ENCODE peak calls at places on chromosome 9, in six cellular contexts. C, J, Q, I, W and E are unnamed samples.

GRCh38 chr9:86096382-86096781 is 3.0 kb downstream of the GOLM1 start:
- DNase-seq in C (no peak), J (peak; percentile 59), Q (no peak), I (no peak), W (no peak), E (no peak)

GRCh38 chr9:96495341-96495740 is 45.4 kb downstream of the HABP4 start:
- DNase-seq in C (no peak), J (peak; percentile 97), Q (no peak), I (no peak), W (no peak), E (peak; percentile 63)

GRCh38 chr9:33649463-33649862 is 125.4 kb downstream of the ANKRD18B start:
- DNase-seq in C (no peak), J (no peak), Q (no peak), I (peak; percentile 1), W (no peak), E (no peak)

GRCh38 chr9:101119206-101119819 is 90.8 kb downstream of the PLPPR1 start:
- DNase-seq in C (no peak), J (no peak), Q (no peak), I (no peak), W (peak; percentile 79), E (no peak)

GRCh38 chr9:79974806-79975422 is 403.1 kb downstream of the TLE4 start:
- DNase-seq in C (no peak), J (no peak), Q (no peak), I (no peak), W (peak; percentile 44), E (no peak)

GRCh38 chr9:113508111-113508749 is 44.7 kb downstream of the RGS3 start:
- DNase-seq in C (no peak), J (no peak), Q (no peak), I (no peak), W (peak; percentile 95), E (no peak)

GRCh38 chr9:77215874-77216273 is 38.5 kb downstream of the VPS13A start:
- DNase-seq in C (no peak), J (no peak), Q (no peak), I (no peak), W (no peak), E (no peak)

GRCh38 chr9:99253134-99253533 is 31.1 kb downstream of the SEC61B start:
- DNase-seq in C (no peak), J (no peak), Q (no peak), I (no peak), W (no peak), E (no peak)

GRCh38 chr9:19577411-19577810 is 168.6 kb downstream of the ACER2 start:
- DNase-seq in C (no peak), J (no peak), Q (no peak), I (no peak), W (no peak), E (no peak)

DNA sequence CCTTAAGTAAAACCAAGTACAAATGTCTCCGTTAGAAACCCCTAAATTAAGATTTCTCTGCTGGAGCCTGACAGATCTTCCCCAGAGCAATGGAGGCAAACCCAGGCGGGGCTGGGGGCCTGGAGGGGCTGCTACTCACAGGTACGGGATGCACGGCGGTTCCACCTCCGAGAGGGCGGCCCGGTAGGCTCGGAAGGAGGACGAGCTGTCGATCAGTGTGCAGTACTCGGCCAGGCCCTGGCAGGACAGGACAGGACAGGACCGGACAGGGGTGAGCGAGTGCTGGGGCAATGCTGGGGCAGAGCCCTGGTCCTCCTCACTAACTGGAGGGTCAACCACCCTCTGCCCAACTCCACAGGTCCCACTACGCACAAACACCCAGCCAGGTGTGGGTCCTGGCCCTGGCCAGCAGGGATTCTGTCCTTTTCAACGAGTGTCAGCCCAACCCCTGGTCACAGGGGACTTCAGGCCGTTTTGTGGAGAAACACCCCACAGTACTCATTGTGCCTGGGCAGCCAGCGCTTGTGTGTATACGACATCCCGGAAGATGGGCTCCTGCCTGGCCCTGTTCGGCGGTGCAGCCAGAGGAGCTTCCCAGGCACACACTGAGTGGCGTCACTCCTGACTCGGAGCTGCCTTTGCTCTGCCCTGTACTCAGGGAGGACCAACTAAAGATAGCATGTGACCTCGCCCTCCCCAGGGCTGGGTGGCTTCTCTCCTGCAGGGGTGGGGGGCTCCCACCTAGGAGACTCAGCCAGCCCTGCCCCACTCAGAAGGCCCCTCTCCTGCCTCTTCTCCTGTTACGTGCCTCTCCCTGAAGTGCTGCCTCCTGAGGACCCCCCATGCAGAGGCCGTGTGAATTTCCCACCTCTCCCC is 37.4 kb downstream of the PRRT1B start:
- DNase-seq in C (no peak), J (no peak), Q (no peak), I (no peak), W (no peak), E (no peak)
- H3K36me3 ChIP-seq in C (no peaks in the 10 kb centered on the region), J (no peaks in the 10 kb centered on the region), Q (peaks cover 64% of the 10 kb centered on the region), I (peaks cover 35% of the 10 kb centered on the region), W (peaks cover 3% of the 10 kb centered on the region), E (peaks cover 86% of the 10 kb centered on the region)

DNA sequence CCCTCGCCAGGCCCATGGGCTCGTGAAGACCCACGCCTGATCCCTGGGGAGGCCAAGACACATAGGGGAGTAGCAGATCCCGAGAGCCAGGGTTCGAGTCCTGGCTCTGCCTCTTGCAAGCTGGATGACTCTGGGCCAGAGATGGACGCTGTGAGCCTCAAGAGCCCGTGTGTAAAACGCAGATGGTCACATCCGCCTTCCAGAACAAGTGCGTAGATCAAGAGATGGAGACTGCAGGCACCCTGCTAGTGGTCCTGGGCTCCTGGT is 8.2 kb downstream of the ST6GALNAC4 start:
- DNase-seq in C (no peak), J (no peak), Q (no peak), I (no peak), W (no peak), E (no peak)
- H3K4me1 ChIP-seq in C (peaks cover 20% of the 10 kb centered on the region), J (peaks cover 5% of the 10 kb centered on the region), Q (peaks cover 38% of the 10 kb centered on the region), I (peaks cover 68% of the 10 kb centered on the region), W (peaks cover 58% of the 10 kb centered on the region), E (peaks cover 37% of the 10 kb centered on the region)

DNA sequence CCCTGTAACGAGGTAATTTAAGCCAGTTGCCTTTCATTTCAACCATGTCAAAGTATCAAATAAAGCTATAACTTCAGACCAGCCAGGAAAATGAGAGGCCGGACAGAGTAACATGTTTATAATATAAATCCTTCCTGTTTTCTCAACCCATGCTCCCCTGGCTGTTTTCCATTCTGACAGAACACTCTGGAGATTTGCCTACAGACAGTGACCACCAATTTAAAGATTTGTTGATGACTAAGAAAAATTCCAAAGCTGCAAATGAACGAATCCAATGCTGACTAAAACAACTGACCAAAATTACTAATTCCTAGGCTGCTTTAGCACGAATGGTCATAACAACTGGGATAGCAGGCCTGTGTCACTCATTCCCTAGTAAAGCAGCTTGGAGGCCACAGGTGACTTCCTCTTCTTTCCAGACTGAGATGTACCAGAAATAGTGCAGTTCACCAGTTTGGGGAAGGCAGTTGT is 141.4 kb downstream of the AOPEP start:
- DNase-seq in C (no peak), J (peak; percentile 97), Q (no peak), I (no peak), W (peak; percentile 25), E (no peak)
- H3K4me3 ChIP-seq in C (no peak overlapping the region), J (peak overlapping the region; percentile 12), Q (peak overlapping the region; percentile 40), I (no peak overlapping the region), W (no peak overlapping the region), E (no peak overlapping the region)

DNA sequence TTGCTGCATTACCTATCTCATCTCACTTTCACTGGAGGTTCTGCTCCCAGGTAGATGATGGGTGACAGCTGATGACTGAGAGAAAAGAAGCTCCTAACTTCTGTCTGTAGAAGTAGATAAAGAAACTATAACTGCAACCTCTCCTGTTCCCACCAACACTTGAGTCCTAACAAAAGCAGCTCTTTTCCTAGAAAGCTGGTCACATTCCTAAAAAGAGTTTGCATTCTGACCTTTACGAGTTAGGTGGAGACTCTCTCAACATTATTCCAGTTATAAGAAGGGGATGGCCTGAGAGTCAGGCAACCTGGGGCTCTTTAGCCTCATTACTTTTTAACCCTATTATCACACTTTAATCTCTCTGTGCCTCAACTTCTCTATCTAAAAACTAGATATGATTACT is 8.9 kb upstream of the PCAT7 start:
- DNase-seq in C (no peak), J (no peak), Q (no peak), I (no peak), W (no peak), E (no peak)
- H3K36me3 ChIP-seq in C (no peaks in the 10 kb centered on the region), J (no peaks in the 10 kb centered on the region), Q (no peaks in the 10 kb centered on the region), I (no peaks in the 10 kb centered on the region), W (no peaks in the 10 kb centered on the region), E (no peaks in the 10 kb centered on the region)

DNA sequence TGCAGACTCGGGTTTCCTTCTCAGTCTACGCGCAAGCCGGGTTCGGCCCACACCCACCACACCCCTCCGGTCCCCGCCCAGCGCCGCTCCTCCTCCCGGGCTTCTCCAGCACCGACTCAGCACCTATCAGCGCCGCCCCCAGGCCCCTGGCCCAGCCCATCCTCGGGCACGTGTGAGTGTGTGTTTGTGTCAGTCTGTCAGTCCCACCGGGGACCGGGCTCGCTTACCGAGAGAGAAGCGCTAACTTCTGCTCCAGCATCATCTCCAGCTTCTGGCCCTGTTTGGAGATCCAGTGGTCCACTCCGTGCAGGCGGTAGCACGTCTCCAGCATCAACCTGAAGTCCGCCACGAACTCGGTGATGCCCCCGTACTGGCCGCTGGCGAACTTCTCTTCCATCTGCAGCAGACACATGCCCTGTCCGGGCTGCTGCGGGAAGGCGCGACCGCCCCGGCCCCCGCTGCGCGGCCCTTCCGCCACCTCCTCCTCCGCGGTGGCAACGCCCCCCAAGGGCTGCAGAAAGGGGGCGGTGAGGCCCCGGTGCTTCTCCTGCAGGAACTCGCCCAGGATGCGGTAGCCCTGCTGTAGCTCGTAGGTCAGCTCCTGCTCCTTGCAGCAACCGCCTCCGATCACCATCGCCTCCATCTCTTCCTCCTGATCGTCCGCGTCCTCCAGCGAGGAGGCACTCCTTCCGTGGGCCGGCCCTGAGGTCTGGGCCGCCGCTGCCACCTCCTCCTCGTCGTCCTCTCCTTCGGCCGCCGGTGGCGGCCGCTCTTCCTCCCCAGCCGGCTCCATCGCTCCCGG is 8.3 kb downstream of the RANBP6 start:
- DNase-seq in C (peak; percentile 75), J (peak; percentile 75), Q (peak; percentile 68), I (peak; percentile 92), W (peak; percentile 95), E (peak; percentile 90)
- H3K4me1 ChIP-seq in C (no peaks in the 10 kb centered on the region), J (peaks cover 9% of the 10 kb centered on the region), Q (peaks cover 40% of the 10 kb centered on the region), I (peaks cover 33% of the 10 kb centered on the region), W (peaks cover 14% of the 10 kb centered on the region), E (peaks cover 54% of the 10 kb centered on the region)

GRCh38 chr9:128891354-128892222 is 9.7 kb downstream of the LRRC8A start:
- DNase-seq in C (no peak), J (no peak), Q (no peak), I (no peak), W (no peak), E (no peak)
- H3K4me3 ChIP-seq in C (no peak overlapping the region), J (no peak overlapping the region), Q (peak overlapping the region; percentile 63), I (no peak overlapping the region), W (no peak overlapping the region), E (no peak overlapping the region)

GRCh38 chr9:116616304-116616914 is 70.7 kb upstream of the TRIM32 start:
- DNase-seq in C (no peak), J (no peak), Q (no peak), I (no peak), W (peak; percentile 18), E (no peak)
- H3K36me3 ChIP-seq in C (no peaks in the 10 kb centered on the region), J (no peaks in the 10 kb centered on the region), Q (no peaks in the 10 kb centered on the region), I (peaks cover 6% of the 10 kb centered on the region), W (no peaks in the 10 kb centered on the region), E (no peaks in the 10 kb centered on the region)

GRCh38 chr9:127132921-127133647 is 10.6 kb upstream of the ANGPTL2 start:
- DNase-seq in C (no peak), J (peak; percentile 46), Q (no peak), I (no peak), W (no peak), E (no peak)
- H3K4me1 ChIP-seq in C (peaks cover 22% of the 10 kb centered on the region), J (peaks cover 41% of the 10 kb centered on the region), Q (peaks cover 76% of the 10 kb centered on the region), I (no peaks in the 10 kb centered on the region), W (no peaks in the 10 kb centered on the region), E (peaks cover 57% of the 10 kb centered on the region)

GRCh38 chr9:134265078-134265477 is 61.2 kb upstream of the RXRA start:
- DNase-seq in C (no peak), J (no peak), Q (no peak), I (no peak), W (no peak), E (no peak)
- H3K4me3 ChIP-seq in C (no peak overlapping the region), J (no peak overlapping the region), Q (no peak overlapping the region), I (no peak overlapping the region), W (no peak overlapping the region), E (no peak overlapping the region)